ENCODE peak calls at places on chromosomes 7 and 10, in four cellular contexts. B is GM12878, A is HepG2, K is K562. R is an unnamed sample.

GRCh38 chr7:78221961-78222751 is 423.6 kb downstream of the PHTF2 start:
- DNase-seq in B (no peak), A (no peak), K (no peak), R (no peak)

GRCh38 chr10:53572799-53573198 is 800.2 kb upstream of the MBL2 start:
- DNase-seq in B (no peak), A (no peak), K (no peak), R (no peak)

GRCh38 chr7:794671-795329 is 37.5 kb upstream of the SUN1 start:
- DNase-seq in B (no peak), A (no peak), K (no peak), R (no peak)

GRCh38 chr7:81181066-81181465 is 262.2 kb upstream of the SEMA3C start:
- DNase-seq in B (no peak), A (no peak), K (no peak), R (no peak)

GRCh38 chr10:73889014-73889413 is 14.7 kb upstream of the CAMK2G start:
- DNase-seq in B (no peak), A (no peak), K (no peak), R (no peak)

GRCh38 chr10:42781893-42782445 is 626 bp upstream of the BMS1 start:
- DNase-seq in B (no peak), A (no peak), K (no peak), R (no peak)

GRCh38 chr7:55100172-55100961 is 81.5 kb downstream of the EGFR start:
- DNase-seq in B (no peak), A (no peak), K (no peak), R (no peak)

GRCh38 chr7:516606-517456 is 2.8 kb downstream of the PDGFA start:
- DNase-seq in B (no peak), A (peak; percentile 43), K (peak; percentile 44), R (no peak)

GRCh38 chr10:89363766-89364407 is 14.0 kb upstream of the IFIT1B start:
- DNase-seq in B (peak; percentile 39), A (no peak), K (no peak), R (no peak)

GRCh38 chr7:132275384-132275783 is 300.9 kb downstream of the PLXNA4 start:
- DNase-seq in B (no peak), A (no peak), K (no peak), R (no peak)

GRCh38 chr7:132317856-132318255 is 258.4 kb downstream of the PLXNA4 start:
- DNase-seq in B (no peak), A (no peak), K (no peak), R (no peak)

GRCh38 chr7:105707381-105707780 is 126.1 kb upstream of the EFCAB10 start:
- DNase-seq in B (no peak), A (no peak), K (no peak), R (no peak)

GRCh38 chr7:2445898-2446555 is 30.2 kb downstream of the GRIFIN start:
- DNase-seq in B (no peak), A (no peak), K (no peak), R (no peak)

GRCh38 chr7:129136887-129137647 is 7.4 kb upstream of the TSPAN33 start:
- DNase-seq in B (no peak), A (no peak), K (no peak), R (no peak)

GRCh38 chr7:108875139-108875538 is 305.5 kb downstream of the DNAJB9 start:
- DNase-seq in B (no peak), A (no peak), K (peak; percentile 42), R (peak; percentile 68)

GRCh38 chr10:49744091-49744685 is 17.9 kb downstream of the OGDHL start:
- DNase-seq in B (no peak), A (no peak), K (no peak), R (no peak)

GRCh38 chr7:107922891-107923290 is 31.9 kb downstream of the DLD start:
- DNase-seq in B (no peak), A (no peak), K (no peak), R (no peak)

GRCh38 chr7:44264221-44264956 is 61.0 kb downstream of the CAMK2B start:
- DNase-seq in B (no peak), A (no peak), K (no peak), R (no peak)

GRCh38 chr10:124205432-124205831 is 112.0 kb upstream of the CHST15 start:
- DNase-seq in B (no peak), A (no peak), K (no peak), R (no peak)

GRCh38 chr10:114304566-114305421 is 65.7 kb downstream of the VWA2 start:
- DNase-seq in B (no peak), A (no peak), K (no peak), R (peak; percentile 86)

GRCh38 chr7:25282194-25282593 is 53.9 kb upstream of the NPVF start:
- DNase-seq in B (no peak), A (no peak), K (no peak), R (no peak)

GRCh38 chr10:50416181-50416824 is 165.0 kb upstream of the ASAH2 start:
- DNase-seq in B (no peak), A (no peak), K (no peak), R (no peak)

GRCh38 chr7:129914536-129915272 is 38.1 kb downstream of the UBE2H start:
- DNase-seq in B (no peak), A (no peak), K (no peak), R (no peak)

GRCh38 chr7:107236857-107237256 is 68.1 kb downstream of the HBP1 start:
- DNase-seq in B (no peak), A (no peak), K (no peak), R (no peak)

GRCh38 chr10:123557366-123558108 is 108.6 kb upstream of the GPR26 start:
- DNase-seq in B (no peak), A (no peak), K (no peak), R (no peak)

GRCh38 chr7:365593-365992 is 75.6 kb downstream of the FOXL3 start:
- DNase-seq in B (no peak), A (no peak), K (no peak), R (no peak)

GRCh38 chr7:45700556-45700955 is 126.4 kb downstream of the ADCY1 start:
- DNase-seq in B (no peak), A (no peak), K (no peak), R (peak; percentile 2)

GRCh38 chr7:96734343-96734742 is 24.7 kb upstream of the SEM1 start:
- DNase-seq in B (no peak), A (no peak), K (no peak), R (no peak)

DNA sequence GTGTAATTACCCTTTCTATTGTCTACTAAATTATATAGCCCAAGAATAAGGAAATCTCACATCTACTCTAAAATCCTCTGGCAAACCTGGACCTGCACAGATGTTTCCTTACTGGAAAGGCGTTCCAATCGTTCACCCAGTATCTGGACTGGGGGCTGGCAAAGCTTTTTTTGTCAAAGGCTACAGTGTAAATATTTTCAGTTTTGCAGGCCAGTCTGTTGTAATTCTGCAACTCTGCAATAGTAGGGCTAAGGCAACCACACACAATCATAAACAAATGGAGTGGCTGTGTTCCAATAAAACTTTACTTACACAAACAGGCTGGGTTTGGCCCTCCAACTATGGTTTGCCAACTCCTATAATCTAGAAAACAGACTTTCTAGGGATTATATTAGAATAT is 56.2 kb downstream of the GLI3 start:
- DNase-seq in B (no peak), A (no peak), K (no peak), R (no peak)
- TF ChIP-seq CREM in B (no peak), A (no peak), K (no peak), R (no peak)

GRCh38 chr7:124649397-124650029 is 116.1 kb downstream of the GPR37 start:
- DNase-seq in B (peak; percentile 4), A (no peak), K (no peak), R (no peak)

GRCh38 chr7:124643196-124643850 is 122.3 kb downstream of the GPR37 start:
- DNase-seq in B (no peak), A (no peak), K (no peak), R (no peak)

GRCh38 chr7:124651136-124651535 is 114.5 kb downstream of the GPR37 start:
- DNase-seq in B (no peak), A (no peak), K (no peak), R (no peak)

DNA sequence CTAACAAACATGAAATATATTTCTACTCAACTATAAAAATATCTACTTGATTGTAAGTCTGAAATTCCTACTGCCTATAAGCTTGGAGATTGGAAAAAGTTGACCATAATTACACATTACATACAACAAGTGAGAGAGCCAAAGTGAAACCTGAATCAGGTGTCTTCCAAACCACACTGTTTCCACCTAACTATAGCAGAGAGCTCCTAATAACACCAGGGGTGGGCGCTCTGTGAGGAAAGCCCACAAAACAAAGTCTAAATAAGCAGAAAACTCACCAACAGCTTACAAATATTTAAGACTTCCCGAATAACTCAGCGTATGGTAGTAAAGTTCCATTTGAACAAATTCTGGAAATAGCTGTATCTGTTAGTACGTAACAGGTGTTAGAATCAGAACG is 119.9 kb downstream of the GPR37 start:
- DNase-seq in B (no peak), A (no peak), K (no peak), R (no peak)
- TF ChIP-seq USF2 in B (no peak), A (no peak), K (no peak), R (no peak)

GRCh38 chr10:126997801-126998590 is 92.8 kb downstream of the DOCK1 start:
- DNase-seq in B (no peak), A (no peak), K (no peak), R (no peak)
- TF ChIP-seq CREM in B (no peak), A (no peak), K (no peak), R (no peak)

DNA sequence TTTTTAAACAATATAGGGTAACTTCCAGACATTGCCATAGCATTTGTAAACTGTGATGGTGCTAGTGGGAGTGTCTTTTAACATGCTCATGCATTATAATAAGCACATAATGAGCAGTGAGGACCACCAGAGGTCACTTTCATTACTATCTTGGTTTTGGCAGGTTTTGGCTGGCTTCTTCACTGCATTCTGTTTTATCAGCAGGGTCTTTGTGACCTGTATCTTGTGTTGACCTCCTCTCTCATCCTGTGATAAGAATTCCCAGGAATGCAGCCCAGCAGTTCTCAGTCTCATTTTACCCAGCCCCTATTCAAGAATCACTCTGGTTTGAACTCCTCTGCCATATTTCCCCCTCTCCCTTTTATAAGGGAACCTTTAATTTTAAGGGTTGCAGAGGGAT is 91.3 kb downstream of the ZNF467 start:
- DNase-seq in B (no peak), A (no peak), K (no peak), R (no peak)
- TF ChIP-seq USF2 in B (no peak), A (no peak), K (no peak), R (no peak)

GRCh38 chr10:72375173-72375572 is 20.5 kb upstream of the DNAJB12 start:
- DNase-seq in B (no peak), A (no peak), K (no peak), R (peak; percentile 33)

GRCh38 chr10:72367301-72367970 is 12.7 kb upstream of the DNAJB12 start:
- DNase-seq in B (no peak), A (no peak), K (no peak), R (no peak)

GRCh38 chr10:72375585-72375984 is 20.9 kb upstream of the DNAJB12 start:
- DNase-seq in B (no peak), A (peak; percentile 53), K (peak; percentile 45), R (peak; percentile 50)

GRCh38 chr10:72365106-72365505 is 10.4 kb upstream of the DNAJB12 start:
- DNase-seq in B (no peak), A (no peak), K (no peak), R (no peak)

GRCh38 chr10:72370201-72370722 is 15.5 kb upstream of the DNAJB12 start:
- DNase-seq in B (peak; percentile 9), A (no peak), K (no peak), R (no peak)
- TF ChIP-seq CREM in B (no peak), A (no peak), K (no peak), R (no peak)